ENCODE peak calls at places on chromosomes 16 and 17, in seven cellular contexts. C is IMR-90, M is NT2/D1, R is H9, Q is fibroblast of lung, A is mesendoderm, W is astrocyte. E is an unnamed sample.

GRCh38 chr17:72270530-72270929 is 149.7 kb downstream of the SOX9 start:
- DNase-seq in C (peak), M (no peak), R (no peak), Q (peak), A (no peak), W (peak), E (no peak)

GRCh38 chr17:27618417-27618816 is 12.6 kb upstream of the LGALS9 start:
- DNase-seq in C (no peak), M (no peak), R (no peak), Q (no peak), A (no peak), W (no peak), E (no peak)

GRCh38 chr16:3864562-3864961 is 16.0 kb downstream of the CREBBP start:
- DNase-seq in C (no peak), M (no peak), R (no peak), Q (no peak), A (no peak), W (no peak), E (no peak)

GRCh38 chr16:19005561-19006445 is 22.1 kb downstream of the TMC7 start:
- DNase-seq in C (peak), M (no peak), R (peak), Q (peak), A (no peak), W (peak), E (peak)

GRCh38 chr16:88991813-88992350 is 14.9 kb upstream of the CBFA2T3 start:
- DNase-seq in C (no peak), M (no peak), R (no peak), Q (no peak), A (no peak), W (no peak), E (no peak)

GRCh38 chr16:11792404-11793260 is 4.4 kb downstream of the ZC3H7A start:
- DNase-seq in C (no peak), M (no peak), R (no peak), Q (no peak), A (no peak), W (no peak), E (no peak)

GRCh38 chr16:27464663-27465482 is 62.9 kb downstream of the IL21R start:
- DNase-seq in C (no peak), M (no peak), R (no peak), Q (no peak), A (no peak), W (no peak), E (no peak)

GRCh38 chr17:27669850-27670249 is 38.9 kb downstream of the LGALS9 start:
- DNase-seq in C (no peak), M (no peak), R (peak), Q (no peak), A (no peak), W (no peak), E (no peak)

GRCh38 chr16:72198021-72198420 is 26.1 kb upstream of the PMFBP1 start:
- DNase-seq in C (peak), M (no peak), R (no peak), Q (peak), A (no peak), W (peak), E (no peak)

GRCh38 chr17:48479014-48479402 is 49.0 kb upstream of the SKAP1 start:
- DNase-seq in C (no peak), M (no peak), R (no peak), Q (no peak), A (no peak), W (no peak), E (no peak)

GRCh38 chr16:11152205-11152604 is 103.8 kb downstream of the SOCS1 start:
- DNase-seq in C (no peak), M (no peak), R (no peak), Q (no peak), A (no peak), W (no peak), E (no peak)

GRCh38 chr16:9463461-9463860 is 372.0 kb downstream of the HAPSTR1 start:
- DNase-seq in C (no peak), M (no peak), R (no peak), Q (no peak), A (no peak), W (no peak), E (no peak)

GRCh38 chr17:39740357-39741111 is 2.8 kb downstream of the GRB7 start:
- DNase-seq in C (peak), M (peak), R (peak), Q (peak), A (peak), W (no peak), E (no peak)

GRCh38 chr16:28597692-28598261 is 927 bp upstream of the SULT1A2 start:
- DNase-seq in C (no peak), M (peak), R (peak), Q (no peak), A (peak), W (no peak), E (peak)

GRCh38 chr17:29640981-29641642 is 18.4 kb upstream of the CORO6 start:
- DNase-seq in C (no peak), M (no peak), R (no peak), Q (no peak), A (no peak), W (no peak), E (no peak)

GRCh38 chr17:47305302-47305923 is 18.3 kb upstream of the EFCAB13 start:
- DNase-seq in C (peak), M (no peak), R (no peak), Q (peak), A (peak), W (peak), E (no peak)

GRCh38 chr16:25126820-25127232 is 15.3 kb downstream of the LCMT1 start:
- DNase-seq in C (peak), M (no peak), R (no peak), Q (peak), A (peak), W (peak), E (no peak)

GRCh38 chr17:50934672-50935200 is 68.6 kb upstream of the TOB1 start:
- DNase-seq in C (no peak), M (no peak), R (no peak), Q (no peak), A (no peak), W (no peak), E (no peak)

GRCh38 chr17:78390241-78391050 is 12.0 kb downstream of the PGS1 start:
- DNase-seq in C (peak), M (no peak), R (peak), Q (peak), A (peak), W (peak), E (no peak)

GRCh38 chr16:85910854-85911247 is 11.9 kb downstream of the IRF8 start:
- DNase-seq in C (no peak), M (no peak), R (no peak), Q (no peak), A (no peak), W (no peak), E (no peak)

GRCh38 chr17:3698139-3698538 is 2.2 kb upstream of the P2RX5 start:
- DNase-seq in C (no peak), M (no peak), R (no peak), Q (no peak), A (no peak), W (no peak), E (no peak)

GRCh38 chr17:45201457-45201856 is 20.2 kb upstream of the FMNL1 start:
- DNase-seq in C (no peak), M (no peak), R (no peak), Q (no peak), A (no peak), W (no peak), E (no peak)
- H3K9ac ChIP-seq in C (no peak), M (peak), R (no peak), Q (no peak), A (no peak), W (no peak), E (no peak)

DNA sequence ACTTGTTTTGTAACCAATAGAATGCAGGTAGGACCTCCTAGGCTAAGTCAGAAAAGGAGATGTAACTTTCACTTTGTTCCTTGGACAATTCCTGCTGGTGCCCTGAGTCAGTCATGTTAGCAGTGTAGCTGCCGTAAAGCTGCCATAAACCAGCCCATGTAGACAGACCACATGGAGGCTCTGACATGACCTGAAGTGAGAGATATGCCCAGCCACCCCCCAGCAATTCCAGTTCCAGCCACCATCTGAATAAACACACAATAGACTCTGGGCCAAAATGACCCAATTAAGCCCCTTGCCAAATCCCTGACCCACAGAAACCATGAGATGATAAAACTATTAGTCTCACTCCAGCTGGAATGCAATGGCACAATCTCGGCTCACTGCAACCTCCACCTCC is 20.6 kb downstream of the SMURF2 start:
- DNase-seq in C (peak), M (no peak), R (no peak), Q (peak), A (peak), W (peak), E (no peak)
- H3K9ac ChIP-seq in C (no peak), M (no peak), R (no peak), Q (no peak), A (no peak), W (no peak), E (no peak)

GRCh38 chr17:77214328-77214727 is 73.6 kb downstream of the SEC14L1 start:
- DNase-seq in C (no peak), M (no peak), R (no peak), Q (no peak), A (no peak), W (no peak), E (no peak)

GRCh38 chr17:77216435-77216980 is 75.7 kb downstream of the SEC14L1 start:
- DNase-seq in C (no peak), M (no peak), R (no peak), Q (no peak), A (no peak), W (no peak), E (no peak)

GRCh38 chr17:77214743-77215142 is 74.0 kb downstream of the SEC14L1 start:
- DNase-seq in C (peak), M (peak), R (peak), Q (peak), A (peak), W (no peak), E (peak)

GRCh38 chr17:77213778-77214132 is 73.0 kb downstream of the SEC14L1 start:
- DNase-seq in C (no peak), M (no peak), R (no peak), Q (no peak), A (no peak), W (no peak), E (no peak)

GRCh38 chr17:77215281-77215680 is 74.5 kb downstream of the SEC14L1 start:
- DNase-seq in C (no peak), M (no peak), R (no peak), Q (no peak), A (no peak), W (no peak), E (no peak)
- H3K9ac ChIP-seq in C (no peak), M (no peak), R (no peak), Q (no peak), A (no peak), W (no peak), E (no peak)

GRCh38 chr17:67716405-67716798 is 1.3 kb upstream of the NOL11 start:
- DNase-seq in C (no peak), M (no peak), R (no peak), Q (no peak), A (no peak), W (no peak), E (no peak)
- H3K9ac ChIP-seq in C (no peak), M (no peak), R (no peak), Q (no peak), A (no peak), W (no peak), E (no peak)

GRCh38 chr17:67481808-67482207 is 104.7 kb downstream of the PITPNC1 start:
- DNase-seq in C (peak), M (no peak), R (no peak), Q (peak), A (no peak), W (no peak), E (no peak)

GRCh38 chr17:67482784-67483183 is 105.7 kb downstream of the PITPNC1 start:
- DNase-seq in C (no peak), M (no peak), R (no peak), Q (no peak), A (no peak), W (no peak), E (no peak)

GRCh38 chr17:67487506-67487905 is 110.4 kb downstream of the PITPNC1 start:
- DNase-seq in C (peak), M (no peak), R (peak), Q (peak), A (no peak), W (no peak), E (no peak)

GRCh38 chr17:67488161-67488560 is 111.1 kb downstream of the PITPNC1 start:
- DNase-seq in C (no peak), M (no peak), R (peak), Q (peak), A (no peak), W (no peak), E (no peak)

GRCh38 chr17:67484261-67484660 is 107.2 kb downstream of the PITPNC1 start:
- DNase-seq in C (no peak), M (no peak), R (no peak), Q (no peak), A (no peak), W (no peak), E (no peak)
- H3K9ac ChIP-seq in C (no peak), M (no peak), R (no peak), Q (no peak), A (no peak), W (no peak), E (no peak)

GRCh38 chr17:2064147-2064489 is 9.2 kb downstream of the HIC1 start:
- DNase-seq in C (no peak), M (no peak), R (no peak), Q (peak), A (no peak), W (no peak), E (no peak)
- H3K9ac ChIP-seq in C (no peak), M (no peak), R (no peak), Q (no peak), A (no peak), W (peak), E (no peak)

GRCh38 chr17:7041607-7042506 is 2.0 kb downstream of the SLC16A11 start:
- DNase-seq in C (no peak), M (no peak), R (peak), Q (no peak), A (peak), W (no peak), E (peak)

GRCh38 chr17:7042507-7043194 is 1.2 kb downstream of the SLC16A11 start:
- DNase-seq in C (no peak), M (no peak), R (peak), Q (no peak), A (peak), W (no peak), E (peak)

GRCh38 chr17:7043195-7043543 is 723 bp downstream of the SLC16A11 start:
- DNase-seq in C (no peak), M (no peak), R (no peak), Q (no peak), A (no peak), W (no peak), E (peak)

GRCh38 chr17:7045492-7046126 is 1.7 kb upstream of the SLC16A11 start:
- DNase-seq in C (peak), M (peak), R (no peak), Q (peak), A (peak), W (peak), E (peak)

DNA sequence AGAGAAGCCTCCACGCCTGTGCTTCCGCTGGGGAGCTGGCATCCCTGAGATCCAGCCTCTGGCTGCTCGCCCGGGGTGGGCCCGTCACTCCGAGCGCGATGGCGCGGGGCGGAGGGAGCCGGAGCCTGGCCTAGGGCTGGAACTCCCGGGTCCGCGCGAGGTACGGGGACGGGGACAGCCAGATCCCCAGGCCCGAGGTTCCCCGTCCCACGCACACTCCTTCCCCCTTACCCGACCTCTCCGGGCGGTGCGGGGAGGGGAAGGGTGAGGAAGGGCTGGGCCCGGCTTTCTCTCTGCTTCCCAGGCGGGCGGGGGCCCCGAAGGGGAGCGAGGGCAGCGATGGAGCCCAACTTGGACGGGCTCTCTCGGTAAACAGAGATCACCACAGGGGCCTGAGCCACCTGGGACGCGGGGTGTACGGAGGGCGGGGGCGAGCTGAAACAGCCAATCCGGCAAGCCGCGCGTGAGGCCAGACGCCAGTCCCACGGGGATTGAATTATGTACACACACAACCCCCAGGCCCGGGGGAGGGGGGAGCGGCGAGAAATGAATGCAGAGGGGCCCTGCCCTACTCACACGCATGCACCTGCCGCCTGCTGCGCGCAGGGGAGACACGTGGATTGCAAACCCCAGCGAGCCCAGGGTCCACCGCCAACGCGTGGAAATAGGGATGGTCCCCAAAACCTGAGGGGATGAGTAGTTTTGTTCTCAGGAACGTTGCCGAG is at the start of gene SLC16A11:
- DNase-seq in C (peak), M (no peak), R (no peak), Q (no peak), A (no peak), W (no peak), E (peak)
- H3K9ac ChIP-seq in C (no peak), M (peak), R (no peak), Q (peak), A (peak), W (peak), E (no peak)

GRCh38 chr16:17343729-17344128 is 127.0 kb downstream of the XYLT1 start:
- DNase-seq in C (no peak), M (no peak), R (no peak), Q (no peak), A (no peak), W (no peak), E (no peak)

GRCh38 chr16:17343028-17343427 is 127.7 kb downstream of the XYLT1 start:
- DNase-seq in C (no peak), M (no peak), R (no peak), Q (no peak), A (no peak), W (no peak), E (no peak)

GRCh38 chr16:17346774-17347569 is 123.8 kb downstream of the XYLT1 start:
- DNase-seq in C (no peak), M (no peak), R (no peak), Q (no peak), A (no peak), W (no peak), E (no peak)

GRCh38 chr16:17346441-17346773 is 124.4 kb downstream of the XYLT1 start:
- DNase-seq in C (no peak), M (no peak), R (no peak), Q (no peak), A (no peak), W (no peak), E (no peak)

DNA sequence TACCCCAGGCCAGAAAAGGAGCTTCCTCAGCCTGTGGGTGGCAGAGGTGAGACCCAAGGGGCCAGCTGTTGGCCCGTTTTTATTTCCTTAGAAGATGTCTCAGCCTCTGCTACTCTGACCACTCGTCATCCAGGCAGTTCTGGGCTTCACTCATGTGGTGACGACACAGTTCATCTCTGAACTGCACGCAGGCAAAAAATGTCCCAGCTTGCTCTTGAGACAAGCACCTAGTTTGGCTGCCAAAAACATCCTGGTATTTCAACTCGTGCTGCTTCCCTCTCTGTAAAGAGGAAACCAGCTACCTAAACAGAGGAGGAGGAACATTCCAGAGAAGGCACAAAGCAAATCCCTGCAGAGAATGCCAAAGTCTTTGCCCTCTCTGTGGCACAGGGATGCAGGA is 125.7 kb downstream of the XYLT1 start:
- DNase-seq in C (peak), M (no peak), R (no peak), Q (peak), A (no peak), W (peak), E (no peak)
- H3K9ac ChIP-seq in C (no peak), M (no peak), R (no peak), Q (no peak), A (no peak), W (no peak), E (no peak)

GRCh38 chr16:73921295-73921694 is 375.3 kb upstream of the PSMD7 start:
- DNase-seq in C (no peak), M (no peak), R (no peak), Q (no peak), A (no peak), W (no peak), E (no peak)

GRCh38 chr16:73916839-73917594 is 379.6 kb upstream of the PSMD7 start:
- DNase-seq in C (no peak), M (no peak), R (no peak), Q (no peak), A (no peak), W (no peak), E (no peak)

GRCh38 chr16:73912850-73913249 is 383.8 kb upstream of the PSMD7 start:
- DNase-seq in C (no peak), M (no peak), R (no peak), Q (no peak), A (no peak), W (no peak), E (no peak)

GRCh38 chr16:73912311-73912710 is 384.3 kb upstream of the PSMD7 start:
- DNase-seq in C (no peak), M (no peak), R (no peak), Q (no peak), A (no peak), W (no peak), E (no peak)

DNA sequence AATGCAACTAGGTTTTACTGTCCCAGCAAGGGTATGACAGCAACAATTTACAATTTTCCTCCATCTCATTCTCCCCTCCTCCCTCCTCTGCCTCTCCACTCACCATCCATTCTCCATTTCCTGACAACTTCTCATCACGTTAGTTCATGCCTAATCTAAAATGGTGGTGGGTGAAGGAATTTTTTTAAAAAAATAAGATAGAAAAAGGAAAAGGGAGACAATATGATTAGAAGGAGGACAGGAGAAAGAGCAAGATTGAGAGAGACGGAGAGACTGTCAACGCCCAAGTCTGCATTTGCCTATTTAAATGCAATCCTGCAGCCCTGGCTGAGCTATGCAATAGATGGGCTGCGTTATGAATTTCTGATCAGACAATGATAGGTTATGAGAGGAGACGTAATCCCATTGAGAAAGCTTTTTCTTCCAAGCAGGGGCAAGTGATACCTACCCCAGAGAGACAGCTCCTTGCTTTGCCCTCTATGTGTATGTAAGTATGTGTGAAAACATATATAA is 380.6 kb upstream of the PSMD7 start:
- DNase-seq in C (no peak), M (no peak), R (no peak), Q (no peak), A (no peak), W (no peak), E (no peak)
- H3K9ac ChIP-seq in C (no peak), M (no peak), R (no peak), Q (no peak), A (no peak), W (no peak), E (no peak)

E was measured in neural progenitor cell.